ENCODE peak calls at places on chromosomes 1 and 21, in five cellular contexts. V is AG09309; U is HuH-7.5; W is activated CD8-positive, alpha-beta memory T cell treated with anti-CD3 and anti-CD28 coated beads for 48 hours; M is activated T-helper 1 cell treated with Interleukin-2 at 50 U/mL for 16 hours. C is an unnamed sample.

GRCh38 chr1:7135463-7135862 is 350.2 kb downstream of the CAMTA1 start:
- DNase-seq in U (no peak), M (no peak), W (no peak), V (no peak), C (no peak)

GRCh38 chr21:45997495-45998275 is 16.1 kb downstream of the COL6A1 start:
- DNase-seq in W (no peak), U (no peak), V (no peak), M (no peak), C (no peak)

GRCh38 chr1:154729031-154729442 is 121.1 kb upstream of the ADAR start:
- DNase-seq in V (no peak), M (no peak), U (no peak), W (no peak), C (no peak)

GRCh38 chr1:224697888-224698450 is 81.9 kb downstream of the CNIH3 start:
- DNase-seq in M (no peak), U (no peak), W (no peak), V (no peak), C (peak; percentile 13)

GRCh38 chr1:162561037-162561615 is 396 bp upstream of the UAP1 start:
- DNase-seq in W (peak; percentile 91), V (peak; percentile 84), M (peak; percentile 96), U (peak; percentile 65), C (peak; percentile 96)

GRCh38 chr1:180568211-180568610 is 9.4 kb downstream of the OVAAL start:
- DNase-seq in U (no peak), M (no peak), V (no peak), W (no peak), C (no peak)

GRCh38 chr1:10736623-10737267 is 59.7 kb downstream of the CASZ1 start:
- DNase-seq in M (no peak), W (no peak), V (no peak), U (no peak), C (no peak)

GRCh38 chr21:44337941-44338895 is 972 bp downstream of the CFAP410 start:
- DNase-seq in V (no peak), W (no peak), M (peak; percentile 15), U (peak; percentile 66), C (peak; percentile 90)

GRCh38 chr1:205355054-205355453 is 1.7 kb downstream of the KLHDC8A start:
- DNase-seq in U (no peak), W (no peak), V (no peak), M (no peak), C (peak; percentile 90)

GRCh38 chr1:201634261-201634660 is 95.3 kb downstream of the NAV1 start:
- DNase-seq in U (no peak), V (no peak), M (no peak), W (no peak), C (no peak)

GRCh38 chr1:59601032-59601431 is 213.7 kb upstream of the HOOK1 start:
- DNase-seq in V (peak; percentile 51), U (no peak), W (no peak), M (no peak), C (no peak)

GRCh38 chr1:183891158-183891557 is 86.2 kb downstream of the RGL1 start:
- DNase-seq in V (no peak), U (no peak), W (no peak), M (no peak), C (no peak)

GRCh38 chr1:200795151-200795550 is 56.5 kb downstream of the CAMSAP2 start:
- DNase-seq in U (no peak), W (no peak), M (no peak), V (no peak), C (no peak)

GRCh38 chr1:2583331-2583791 is 3.2 kb upstream of the PRXL2B start:
- DNase-seq in V (no peak), M (no peak), W (no peak), U (no peak), C (no peak)

GRCh38 chr1:41444246-41444645 is 40.2 kb downstream of the EDN2 start:
- DNase-seq in U (no peak), W (no peak), M (no peak), V (no peak), C (no peak)

GRCh38 chr1:243842978-243843490 is 7.0 kb downstream of the AKT3 start:
- DNase-seq in M (no peak), W (no peak), U (no peak), V (peak; percentile 33), C (peak; percentile 92)

GRCh38 chr1:204326891-204327290 is 32.8 kb downstream of the PLEKHA6 start:
- DNase-seq in M (no peak), V (no peak), W (no peak), U (no peak), C (peak; percentile 30)

GRCh38 chr1:167627865-167628641 is 2.0 kb upstream of the RCSD1 start:
- DNase-seq in M (peak; percentile 67), V (no peak), U (peak; percentile 53), W (peak; percentile 60), C (no peak)

GRCh38 chr1:227006397-227006796 is 66.3 kb downstream of the COQ8A start:
- DNase-seq in V (no peak), W (no peak), U (no peak), M (no peak), C (no peak)

GRCh38 chr1:25392881-25393280 is 27.7 kb downstream of the RHCE start:
- DNase-seq in M (no peak), V (no peak), W (no peak), U (no peak), C (no peak)

GRCh38 chr21:27206368-27206982 is 239.6 kb upstream of the ADAMTS5 start:
- DNase-seq in W (no peak), U (no peak), M (no peak), V (no peak), C (no peak)

GRCh38 chr1:230387876-230388275 is 38.3 kb downstream of the PGBD5 start:
- DNase-seq in V (no peak), U (no peak), M (no peak), W (no peak), C (no peak)

GRCh38 chr1:109152196-109152595 is 38.3 kb downstream of the ELAPOR1 start:
- DNase-seq in V (no peak), W (no peak), M (no peak), U (no peak), C (no peak)

GRCh38 chr1:101164776-101165175 is 72.0 kb upstream of the S1PR1 start:
- DNase-seq in U (no peak), M (no peak), W (no peak), V (no peak), C (no peak)

GRCh38 chr1:25676488-25676887 is 59.9 kb downstream of the MAN1C1 start:
- DNase-seq in U (no peak), V (no peak), M (no peak), W (no peak), C (no peak)

GRCh38 chr1:198391666-198392065 is 148.8 kb downstream of the ATP6V1G3 start:
- DNase-seq in W (no peak), U (no peak), M (no peak), V (no peak), C (no peak)

GRCh38 chr1:1616045-1616821 is 933 bp downstream of the MIB2 start:
- DNase-seq in W (no peak), V (no peak), M (no peak), U (peak; percentile 73), C (peak; percentile 24)

GRCh38 chr1:172136925-172137324 is 283.6 kb upstream of the C1orf105 start:
- DNase-seq in V (no peak), U (no peak), M (no peak), W (no peak), C (no peak)

GRCh38 chr1:20787100-20787774 is at the start of gene HP1BP3:
- DNase-seq in W (no peak), M (peak; percentile 85), U (peak; percentile 58), V (no peak), C (peak; percentile 60)

GRCh38 chr1:30335997-30336390 is 387.4 kb downstream of the MATN1 start:
- DNase-seq in M (no peak), W (no peak), V (no peak), U (no peak), C (no peak)

GRCh38 chr1:112803906-112804762 is 89.0 kb upstream of the PPM1J start:
- DNase-seq in W (peak; percentile 5), U (peak; percentile 55), V (no peak), M (no peak), C (peak; percentile 80)

GRCh38 chr1:93301131-93301530 is 44.6 kb upstream of the DR1 start:
- DNase-seq in M (no peak), U (no peak), W (no peak), V (no peak), C (peak; percentile 8)

GRCh38 chr1:53295746-53296722 is 31.8 kb downstream of the LRP8 start:
- DNase-seq in M (no peak), U (peak; percentile 48), V (no peak), W (no peak), C (no peak)

GRCh38 chr1:246961939-246962373 is 30.2 kb upstream of the AHCTF1 start:
- DNase-seq in V (peak; percentile 41), W (no peak), M (no peak), U (no peak), C (no peak)

GRCh38 chr1:172397633-172398032 is 22.9 kb upstream of the C1orf105 start:
- DNase-seq in U (no peak), W (no peak), V (no peak), M (no peak), C (no peak)

GRCh38 chr1:80994934-80995333 is 805.8 kb upstream of the ADGRL2 start:
- DNase-seq in M (no peak), U (no peak), V (no peak), W (no peak), C (no peak)

GRCh38 chr1:110337704-110338199 is 1.4 kb upstream of the RBM15 start:
- DNase-seq in U (peak; percentile 34), W (peak; percentile 29), V (no peak), M (peak; percentile 12), C (no peak)

GRCh38 chr1:247332215-247332900 is 691 bp upstream of the ZNF496 start:
- DNase-seq in W (no peak), V (no peak), M (peak; percentile 25), U (peak; percentile 76), C (no peak)

GRCh38 chr21:45269861-45270260 is 17.8 kb downstream of the POFUT2 start:
- DNase-seq in V (no peak), U (no peak), M (no peak), W (no peak), C (no peak)

C was measured in SK-MEL-5.